ENCODE peak calls at places on chromosomes 16 and 17, in four cellular contexts. X is EL, T is upper lobe of right lung, J is GM12878. S is an unnamed sample.

GRCh38 chr17:5826384-5826783 is 242.1 kb upstream of the NLRP1 start:
- DNase-seq in X (peak), T (no peak), J (no peak), S (no peak)

GRCh38 chr17:18318122-18318521 is 3.0 kb downstream of the SMCR8 start:
- DNase-seq in X (no peak), T (no peak), J (no peak), S (no peak)

GRCh38 chr17:44919411-44919810 is 4.1 kb upstream of the GFAP start:
- DNase-seq in X (no peak), T (peak), J (no peak), S (no peak)

GRCh38 chr17:34580685-34581445 is 1.5 kb downstream of the TMEM132E start:
- DNase-seq in X (no peak), T (peak), J (no peak), S (peak)

GRCh38 chr17:64202683-64203430 is 60.2 kb downstream of the TEX2 start:
- DNase-seq in X (peak), T (no peak), J (no peak), S (peak)

GRCh38 chr16:89345663-89346150 is 128.2 kb downstream of the ZNF778 start:
- DNase-seq in X (no peak), T (peak), J (no peak), S (no peak)

GRCh38 chr16:71645450-71645849 is 19.5 kb downstream of the MARVELD3 start:
- DNase-seq in X (peak), T (no peak), J (no peak), S (no peak)

GRCh38 chr16:71626858-71627213 is 852 bp downstream of the MARVELD3 start:
- DNase-seq in X (no peak), T (peak), J (no peak), S (no peak)

GRCh38 chr17:6455321-6455705 is 11.1 kb downstream of the PIMREG start:
- DNase-seq in X (no peak), T (peak), J (no peak), S (peak)

GRCh38 chr17:65235284-65235683 is 98.1 kb downstream of the RGS9 start:
- DNase-seq in X (no peak), T (no peak), J (no peak), S (no peak)

GRCh38 chr17:66474810-66475497 is 172.5 kb downstream of the PRKCA start:
- DNase-seq in X (no peak), T (no peak), J (no peak), S (no peak)

GRCh38 chr16:87416826-87417471 is 24.8 kb downstream of the MAP1LC3B start:
- DNase-seq in X (peak), T (no peak), J (no peak), S (peak)

GRCh38 chr17:12519956-12520594 is 145.6 kb upstream of the MYOCD start:
- DNase-seq in X (no peak), T (no peak), J (no peak), S (peak)

GRCh38 chr17:42894283-42895184 is 6.1 kb upstream of the G6PC1 start:
- DNase-seq in X (no peak), T (no peak), J (no peak), S (no peak)

S was measured in adipocyte.